ENCODE peak calls at places on chromosomes 1 and 21, in four cellular contexts. Z is H9, V is H1, R is trophoblast cell. F is an unnamed sample. For H3K79me2, the result is how much of the 10 kb centered on the place peaks cover.

GRCh38 chr1:24886241-24886640 is 43.8 kb downstream of the RUNX3 start:
- DNase-seq in Z (no peak), V (peak), R (no peak), F (no peak)

GRCh38 chr1:48688102-48688760 is 88.5 kb downstream of the BEND5 start:
- DNase-seq in Z (no peak), V (no peak), R (no peak), F (peak)

GRCh38 chr21:18249542-18250152 is 5.0 kb downstream of the CHODL start:
- DNase-seq in Z (no peak), V (no peak), R (no peak), F (peak)

GRCh38 chr1:69911301-69911801 is 294.0 kb downstream of the LRRC40 start:
- DNase-seq in Z (no peak), V (no peak), R (peak), F (no peak)

GRCh38 chr1:225689882-225690459 is 37.0 kb upstream of the ENAH start:
- DNase-seq in Z (no peak), V (no peak), R (no peak), F (no peak)

GRCh38 chr1:101309334-101310221 is 72.8 kb downstream of the S1PR1 start:
- DNase-seq in Z (peak), V (peak), R (peak), F (peak)

GRCh38 chr1:8219530-8219929 is 98.4 kb upstream of the SLC45A1 start:
- DNase-seq in Z (no peak), V (no peak), R (no peak), F (no peak)

GRCh38 chr1:55048453-55049270 is 9.3 kb downstream of the PCSK9 start:
- DNase-seq in Z (no peak), V (no peak), R (no peak), F (no peak)

GRCh38 chr1:219812491-219813221 is 115.7 kb downstream of the SLC30A10 start:
- DNase-seq in Z (peak), V (peak), R (peak), F (peak)

GRCh38 chr21:42653492-42654061 is at the start of gene PDE9A:
- DNase-seq in Z (peak), V (peak), R (no peak), F (peak)

GRCh38 chr1:230020451-230020850 is 46.6 kb upstream of the GALNT2 start:
- DNase-seq in Z (no peak), V (no peak), R (no peak), F (no peak)

GRCh38 chr1:107626075-107626796 is 338.7 kb downstream of the VAV3 start:
- DNase-seq in Z (no peak), V (no peak), R (peak), F (no peak)

GRCh38 chr1:202479630-202480029 is 131.1 kb downstream of the PPP1R12B start:
- DNase-seq in Z (no peak), V (no peak), R (no peak), F (peak)

GRCh38 chr1:36966242-36966641 is 68.1 kb downstream of the GRIK3 start:
- DNase-seq in Z (peak), V (peak), R (no peak), F (peak)

GRCh38 chr1:64838486-64838885 is 93.6 kb downstream of the RAVER2 start:
- DNase-seq in Z (no peak), V (no peak), R (no peak), F (no peak)

GRCh38 chr21:28068455-28069358 is 924.0 kb downstream of the LTN1 start:
- DNase-seq in Z (no peak), V (no peak), R (no peak), F (peak)

GRCh38 chr1:24414884-24415333 is 693 bp upstream of the NIPAL3 start:
- DNase-seq in Z (no peak), V (no peak), R (no peak), F (no peak)

GRCh38 chr1:225657462-225657989 is 4.6 kb upstream of the ENAH start:
- DNase-seq in Z (no peak), V (peak), R (peak), F (peak)

GRCh38 chr1:225460737-225461532 is 33.1 kb upstream of the LBR start:
- DNase-seq in Z (no peak), V (no peak), R (no peak), F (no peak)

GRCh38 chr1:210397252-210397651 is 68.5 kb downstream of the HHAT start:
- DNase-seq in Z (no peak), V (no peak), R (no peak), F (no peak)

GRCh38 chr1:206497774-206498173 is 9.6 kb upstream of the RASSF5 start:
- DNase-seq in Z (no peak), V (no peak), R (no peak), F (no peak)

GRCh38 chr1:163013826-163014600 is 55.1 kb upstream of the RGS4 start:
- DNase-seq in Z (no peak), V (no peak), R (no peak), F (no peak)

GRCh38 chr1:54027848-54028247 is 9.9 kb upstream of the LDLRAD1 start:
- DNase-seq in Z (no peak), V (peak), R (no peak), F (peak)

GRCh38 chr1:114988095-114988494 is 41.5 kb upstream of the TSHB start:
- DNase-seq in Z (no peak), V (no peak), R (no peak), F (no peak)

GRCh38 chr1:208153386-208153785 is 90.8 kb downstream of the PLXNA2 start:
- DNase-seq in Z (no peak), V (no peak), R (no peak), F (no peak)

GRCh38 chr1:84689514-84690396 is 506 bp downstream of the SSX2IP start:
- DNase-seq in Z (peak), V (peak), R (peak), F (peak)

GRCh38 chr1:111988377-111988742 is 1.1 kb downstream of the KCND3 start:
- DNase-seq in Z (no peak), V (no peak), R (no peak), F (no peak)

GRCh38 chr21:38858429-38859205 is 52.9 kb downstream of the ETS2 start:
- DNase-seq in Z (no peak), V (no peak), R (no peak), F (no peak)

GRCh38 chr1:32702599-32703478 is at the start of gene SYNC:
- DNase-seq in Z (no peak), V (no peak), R (no peak), F (no peak)

GRCh38 chr1:36150296-36151132 is 1.2 kb upstream of the TRAPPC3 start:
- DNase-seq in Z (peak), V (peak), R (peak), F (peak)

GRCh38 chr1:3333903-3334302 is 120.6 kb upstream of the ARHGEF16 start:
- DNase-seq in Z (no peak), V (no peak), R (no peak), F (no peak)

GRCh38 chr21:37784591-37785318 is 131.5 kb downstream of the KCNJ6 start:
- DNase-seq in Z (no peak), V (no peak), R (no peak), F (no peak)
- H3K18ac ChIP-seq in Z (no peak), V (no peak), R (no peak), F (no peak)

GRCh38 chr1:28518745-28519341 is 13.0 kb downstream of the RCC1 start:
- DNase-seq in Z (no peak), V (peak), R (no peak), F (peak)
- H3K79me2 ChIP-seq in Z (under half), V (under half), R (under half), F (under half)

GRCh38 chr1:19432943-19433609 is 52.3 kb downstream of the CAPZB start:
- DNase-seq in Z (no peak), V (no peak), R (no peak), F (no peak)

GRCh38 chr1:19433610-19433999 is 51.7 kb downstream of the CAPZB start:
- DNase-seq in Z (no peak), V (no peak), R (no peak), F (no peak)

GRCh38 chr1:19427087-19427781 is 58.1 kb downstream of the CAPZB start:
- DNase-seq in Z (no peak), V (no peak), R (no peak), F (no peak)

GRCh38 chr1:19429611-19430010 is 55.7 kb downstream of the CAPZB start:
- DNase-seq in Z (no peak), V (no peak), R (no peak), F (no peak)

GRCh38 chr1:19430121-19431068 is 54.9 kb downstream of the CAPZB start:
- DNase-seq in Z (no peak), V (no peak), R (no peak), F (no peak)
- H2BK5ac ChIP-seq in Z (no peak), V (no peak), R (no peak), F (no peak)

DNA sequence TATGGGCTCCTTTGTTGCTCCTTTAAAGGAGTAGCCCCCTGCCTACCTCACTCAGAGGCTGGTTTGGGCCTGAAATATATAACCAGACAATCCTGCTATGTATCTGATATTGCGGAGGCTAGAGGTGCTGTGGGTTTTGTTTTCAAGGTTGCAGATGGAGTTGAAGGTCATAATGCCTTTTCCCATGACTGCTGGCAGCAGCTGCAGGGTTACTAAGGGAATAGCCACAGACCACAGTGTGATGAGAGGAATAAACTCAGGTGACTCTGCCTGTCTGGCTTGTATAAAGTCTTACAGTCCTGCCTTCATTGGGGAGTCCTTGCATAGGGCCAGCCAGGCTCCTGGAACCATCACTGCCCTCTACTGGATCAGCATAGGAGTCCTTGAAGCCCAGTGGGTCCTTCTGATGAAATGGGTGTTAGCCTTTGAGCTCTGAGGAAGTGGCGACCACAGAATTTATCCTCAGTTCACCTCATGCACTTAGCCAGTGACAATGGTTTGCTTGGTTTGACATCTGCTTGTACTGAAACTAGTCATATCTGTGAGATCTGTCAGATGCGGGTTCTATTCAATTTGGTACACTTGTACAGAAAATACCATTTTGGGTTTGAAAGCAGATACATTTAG is 174.4 kb upstream of the HMCN1 start:
- DNase-seq in Z (peak), V (peak), R (no peak), F (peak)
- H3K18ac ChIP-seq in Z (no peak), V (no peak), R (no peak), F (peak)

DNA sequence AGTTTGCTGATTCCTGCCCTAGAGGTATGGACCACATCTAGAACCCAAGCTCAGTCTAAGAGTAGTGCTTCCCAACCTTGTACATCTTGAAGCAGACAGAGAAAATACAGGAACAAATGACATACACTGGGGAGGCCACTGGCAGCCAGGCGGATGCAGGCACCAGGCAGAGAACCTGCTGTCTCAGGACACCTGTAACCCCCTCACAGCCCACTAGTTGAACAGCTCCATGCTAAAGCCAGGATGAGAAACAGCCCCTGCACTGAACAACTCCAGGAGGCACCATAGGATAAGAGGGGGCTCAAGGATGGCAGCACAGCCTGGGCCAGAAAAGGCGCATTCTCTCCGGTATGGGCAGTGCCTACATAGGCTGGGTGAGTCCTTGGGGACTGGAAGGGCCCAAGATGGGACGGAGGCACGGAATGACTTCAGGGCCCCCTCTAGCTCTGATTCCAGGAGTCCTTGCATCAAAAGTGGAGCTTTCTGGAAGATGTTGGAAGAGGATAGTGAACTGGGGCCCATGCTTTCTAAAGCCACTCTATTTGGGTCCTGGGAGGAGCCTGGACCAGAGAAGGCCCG is 16.0 kb downstream of the MEF2D start:
- DNase-seq in Z (no peak), V (no peak), R (no peak), F (no peak)
- H3K79me2 ChIP-seq in Z (under half), V (under half), R (under half), F (under half)

GRCh38 chr1:183212870-183213269 is 26.8 kb downstream of the LAMC2 start:
- DNase-seq in Z (no peak), V (no peak), R (no peak), F (no peak)
- H2BK5ac ChIP-seq in Z (no peak), V (no peak), R (no peak), F (no peak)

DNA sequence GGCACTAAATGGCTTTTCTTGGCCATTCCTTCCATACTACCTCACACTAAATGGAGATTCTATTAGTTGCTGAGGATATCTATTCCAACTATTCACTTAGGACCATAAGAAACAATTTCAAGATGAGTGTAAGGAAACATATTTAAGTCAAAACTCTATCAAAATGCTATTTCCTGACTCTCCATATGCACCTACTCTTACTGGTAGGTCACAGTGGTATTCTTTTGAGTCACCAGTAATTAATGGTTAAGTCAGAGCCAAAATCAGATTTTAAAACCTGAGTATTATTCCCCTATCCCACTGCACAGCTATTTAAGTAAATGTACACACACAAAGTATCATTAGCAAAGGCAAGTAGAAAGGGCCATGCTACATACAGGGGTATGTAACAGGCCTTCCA is 50.3 kb downstream of the ARID4B start:
- DNase-seq in Z (no peak), V (no peak), R (no peak), F (no peak)
- H3K18ac ChIP-seq in Z (no peak), V (no peak), R (no peak), F (no peak)

DNA sequence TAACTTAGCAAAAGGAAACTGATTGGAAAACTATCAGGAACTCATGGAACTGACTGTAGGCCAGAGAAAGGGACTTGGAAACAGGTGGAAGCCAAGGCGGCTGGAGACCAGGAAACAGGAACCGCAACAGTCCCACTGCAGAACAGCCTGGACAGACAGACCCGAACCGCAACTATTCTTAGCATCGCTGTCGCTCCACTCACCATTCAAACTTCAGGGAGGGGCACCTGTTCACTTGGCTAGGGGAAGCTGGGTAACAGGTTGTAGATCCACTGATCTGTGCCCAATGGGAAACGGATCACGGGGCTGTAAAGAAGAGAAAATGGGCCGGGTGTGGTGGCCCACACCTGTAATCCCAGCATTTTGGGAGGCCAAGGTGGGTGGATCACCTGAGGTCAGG is 61.9 kb downstream of the CLSTN1 start:
- DNase-seq in Z (no peak), V (no peak), R (no peak), F (no peak)
- H3K79me2 ChIP-seq in Z (under half), V (under half), R (under half), F (under half)

GRCh38 chr1:15584489-15585363 is at the start of gene AGMAT:
- DNase-seq in Z (peak), V (peak), R (no peak), F (peak)
- H2BK5ac ChIP-seq in Z (no peak), V (peak), R (no peak), F (no peak)